ENCODE peak calls at places on chromosomes 13 and 19, in seven cellular contexts. D is HepG2, G is GM23338, F is SK-N-SH, B is Panc1, T is HCT116, Q is K562. L is an unnamed sample.

GRCh38 chr13:57631607-57632275 is at the start of gene PCDH17:
- DNase-seq in D (no peak), G (peak; percentile 85), F (peak; percentile 62), B (no peak), T (no peak), Q (no peak), L (no peak)

GRCh38 chr19:13831560-13832056 is 36.4 kb downstream of the ZSWIM4 start:
- DNase-seq in D (no peak), G (no peak), F (no peak), B (no peak), T (no peak), Q (no peak), L (no peak)

GRCh38 chr19:15516363-15516762 is 8.0 kb downstream of the CYP4F22 start:
- DNase-seq in D (no peak), G (no peak), F (no peak), B (no peak), T (no peak), Q (no peak), L (no peak)

GRCh38 chr13:73323615-73324014 is 264.8 kb downstream of the KLF5 start:
- DNase-seq in D (no peak), G (no peak), F (no peak), B (no peak), T (no peak), Q (no peak), L (no peak)

GRCh38 chr19:34173145-34173956 is 1.0 kb downstream of the LSM14A start:
- DNase-seq in D (peak; percentile 82), G (peak; percentile 92), F (peak; percentile 36), B (no peak), T (no peak), Q (peak; percentile 46), L (peak; percentile 70)

GRCh38 chr19:4260605-4261191 is 13.8 kb downstream of the YJU2 start:
- DNase-seq in D (no peak), G (no peak), F (no peak), B (no peak), T (no peak), Q (no peak), L (no peak)

GRCh38 chr13:51251480-51251879 is 29.3 kb downstream of the FAM124A start:
- DNase-seq in D (no peak), G (no peak), F (no peak), B (no peak), T (no peak), Q (no peak), L (no peak)

GRCh38 chr13:114196629-114197028 is 17.6 kb downstream of the CFAP97D2 start:
- DNase-seq in D (no peak), G (no peak), F (no peak), B (no peak), T (no peak), Q (no peak), L (no peak)

GRCh38 chr13:28429685-28430290 is 65.1 kb downstream of the FLT1 start:
- DNase-seq in D (no peak), G (peak; percentile 96), F (no peak), B (no peak), T (no peak), Q (no peak), L (no peak)

GRCh38 chr19:19458110-19458816 is 52.8 kb downstream of the GATAD2A start:
- DNase-seq in D (no peak), G (no peak), F (no peak), B (no peak), T (no peak), Q (no peak), L (no peak)

GRCh38 chr13:110306340-110306959 is 507 bp downstream of the COL4A1 start:
- DNase-seq in D (no peak), G (peak; percentile 64), F (peak; percentile 64), B (no peak), T (no peak), Q (no peak), L (no peak)

GRCh38 chr19:35693835-35694599 is 10.3 kb upstream of the ZBTB32 start:
- DNase-seq in D (peak; percentile 81), G (peak; percentile 94), F (peak; percentile 90), B (peak; percentile 85), T (peak; percentile 85), Q (peak; percentile 92), L (peak; percentile 95)

GRCh38 chr19:48218964-48219363 is 36.7 kb downstream of the CARD8 start:
- DNase-seq in D (no peak), G (no peak), F (no peak), B (no peak), T (no peak), Q (no peak), L (no peak)

GRCh38 chr13:52842440-52842839 is 6.0 kb downstream of the PCDH8 start:
- DNase-seq in D (peak; percentile 65), G (no peak), F (peak; percentile 69), B (no peak), T (no peak), Q (no peak), L (no peak)

GRCh38 chr19:18594096-18594823 is 5.7 kb downstream of the REX1BD start:
- DNase-seq in D (no peak), G (peak; percentile 91), F (peak; percentile 96), B (no peak), T (no peak), Q (peak; percentile 85), L (peak; percentile 44)

GRCh38 chr13:29597246-29597645 is 1.8 kb upstream of the SLC7A1 start:
- DNase-seq in D (no peak), G (no peak), F (no peak), B (no peak), T (no peak), Q (no peak), L (no peak)

GRCh38 chr13:96003304-96003703 is 49.9 kb downstream of the UGGT2 start:
- DNase-seq in D (no peak), G (peak; percentile 53), F (no peak), B (no peak), T (peak; percentile 7), Q (no peak), L (peak; percentile 17)

GRCh38 chr19:43624933-43625332 is 5.5 kb upstream of the ZNF428 start:
- DNase-seq in D (no peak), G (peak; percentile 97), F (no peak), B (no peak), T (peak; percentile 72), Q (peak; percentile 97), L (no peak)

GRCh38 chr13:50124536-50125305 is 109.5 kb downstream of the KCNRG start:
- DNase-seq in D (peak; percentile 33), G (peak; percentile 73), F (peak; percentile 99), B (no peak), T (no peak), Q (peak; percentile 94), L (peak; percentile 54)

GRCh38 chr19:15262011-15262410 is 29.8 kb upstream of the EPHX3 start:
- DNase-seq in D (no peak), G (no peak), F (no peak), B (no peak), T (no peak), Q (no peak), L (no peak)

GRCh38 chr19:12952488-12953455 is 4.3 kb downstream of the GADD45GIP1 start:
- DNase-seq in D (no peak), G (no peak), F (peak; percentile 79), B (no peak), T (no peak), Q (no peak), L (no peak)

GRCh38 chr19:18292810-18293641 is 11.6 kb upstream of the JUND start:
- DNase-seq in D (peak; percentile 75), G (peak; percentile 97), F (peak; percentile 92), B (no peak), T (peak; percentile 73), Q (peak; percentile 94), L (peak; percentile 71)

GRCh38 chr13:31167490-31167889 is 5.8 kb upstream of the HSPH1 start:
- DNase-seq in D (peak; percentile 76), G (no peak), F (no peak), B (no peak), T (no peak), Q (no peak), L (peak; percentile 19)

GRCh38 chr13:94192576-94192975 is 286.9 kb downstream of the DCT start:
- DNase-seq in D (peak; percentile 30), G (peak; percentile 63), F (no peak), B (no peak), T (no peak), Q (peak; percentile 1), L (peak; percentile 13)
- TF ChIP-seq REST in D (no peak), G (no peak), F (no peak), B (no peak), T (no peak), Q (no peak), L (no peak)

GRCh38 chr19:29287061-29287460 is 74.1 kb upstream of the UQCRFS1 start:
- DNase-seq in D (no peak), G (no peak), F (peak; percentile 47), B (no peak), T (no peak), Q (no peak), L (no peak)
- TF ChIP-seq REST in D (no peak), G (no peak), F (no peak), B (no peak), T (no peak), Q (no peak), L (no peak)

GRCh38 chr19:54129617-54129996 is 8.0 kb upstream of the CNOT3 start:
- DNase-seq in D (no peak), G (no peak), F (no peak), B (no peak), T (no peak), Q (no peak), L (no peak)

GRCh38 chr19:54128796-54129616 is 8.6 kb upstream of the CNOT3 start:
- DNase-seq in D (no peak), G (no peak), F (no peak), B (no peak), T (no peak), Q (no peak), L (no peak)

GRCh38 chr19:54128441-54128725 is 9.2 kb upstream of the CNOT3 start:
- DNase-seq in D (no peak), G (no peak), F (no peak), B (no peak), T (no peak), Q (no peak), L (no peak)

GRCh38 chr19:54125713-54126112 is 10.2 kb downstream of the PRPF31 start:
- DNase-seq in D (no peak), G (no peak), F (no peak), B (no peak), T (no peak), Q (no peak), L (no peak)

DNA sequence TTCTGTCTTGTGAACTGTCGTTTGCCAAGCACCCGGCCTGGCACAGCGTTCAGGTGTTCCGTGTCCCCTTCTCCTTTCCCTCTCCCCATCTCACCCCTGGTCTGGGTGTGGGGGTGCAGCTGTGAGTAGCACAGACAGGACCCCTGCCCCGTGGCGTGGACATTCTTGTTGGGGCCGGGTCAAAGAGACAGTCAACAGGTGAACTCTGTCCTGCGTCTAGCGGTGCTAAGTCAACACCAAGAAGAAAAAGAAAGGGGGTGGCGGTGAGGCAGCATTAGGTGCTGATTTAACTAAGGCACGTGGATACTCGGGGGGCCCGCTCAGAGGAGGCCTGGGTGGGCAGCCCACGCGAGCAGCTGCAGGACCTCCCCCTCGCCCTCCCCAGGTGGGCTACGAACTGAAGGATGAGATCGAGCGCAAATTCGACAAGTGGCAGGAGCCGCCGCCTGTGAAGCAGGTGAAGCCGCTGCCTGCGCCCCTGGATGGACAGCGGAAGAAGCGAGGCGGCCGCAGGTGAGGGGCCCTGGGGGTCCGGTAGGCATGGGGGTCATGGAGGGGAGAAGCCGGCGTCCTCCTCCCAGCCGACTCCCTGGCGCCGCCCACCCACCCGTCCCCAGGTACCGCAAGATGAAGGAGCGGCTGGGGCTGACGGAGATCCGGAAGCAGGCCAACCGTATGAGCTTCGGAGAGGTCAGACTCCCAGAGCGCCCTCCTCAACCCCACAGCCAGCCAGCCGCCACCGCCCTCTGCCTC is 9.7 kb upstream of the CNOT3 start:
- DNase-seq in D (no peak), G (no peak), F (no peak), B (no peak), T (no peak), Q (no peak), L (no peak)
- TF ChIP-seq REST in D (no peak), G (no peak), F (no peak), B (no peak), T (no peak), Q (no peak), L (no peak)

GRCh38 chr19:2168619-2169424 is 5.1 kb downstream of the DOT1L start:
- DNase-seq in D (peak; percentile 99), G (no peak), F (peak; percentile 85), B (peak; percentile 94), T (peak; percentile 98), Q (peak; percentile 97), L (peak; percentile 98)
- TF ChIP-seq REST in D (no peak), G (no peak), F (peak; percentile 54), B (no peak), T (no peak), Q (no peak), L (no peak)